ENCODE peak calls at places on chromosomes 11 and 22, in seven cellular contexts. N is suprapubic skin; A is GM23248; G is CD4-positive, CD25-positive, alpha-beta regulatory T cell; C is K562; B is heart left ventricle; E is effector memory CD4-positive, alpha-beta T cell. X is an unnamed sample. For H3K4me1 and H3K36me3, the result is how much of the 10 kb centered on the place peaks cover.

GRCh38 chr22:39151329-39151975 is 1.0 kb downstream of the CBX7 start:
- DNase-seq in B (no peak), A (peak), G (peak), N (no peak), E (no peak), C (no peak), X (no peak)

GRCh38 chr11:46050065-46050464 is 71.2 kb downstream of the PHF21A start:
- DNase-seq in B (no peak), E (no peak), A (peak), N (no peak), C (no peak), G (no peak), X (peak)

GRCh38 chr11:75333807-75334140 is 17.7 kb downstream of the ARRB1 start:
- DNase-seq in B (no peak), A (no peak), E (no peak), C (no peak), N (no peak), G (no peak), X (no peak)

GRCh38 chr11:33652930-33653329 is 47.7 kb downstream of the C11orf91 start:
- DNase-seq in G (no peak), C (no peak), N (no peak), E (no peak), A (no peak), B (no peak), X (no peak)

GRCh38 chr22:47556473-47556872 is 794.0 kb downstream of the TBC1D22A start:
- DNase-seq in C (no peak), B (no peak), A (no peak), E (no peak), G (no peak), N (no peak), X (no peak)

GRCh38 chr11:3916962-3917361 is 61.5 kb downstream of the STIM1 start:
- DNase-seq in A (no peak), N (no peak), E (no peak), C (no peak), G (no peak), B (no peak), X (no peak)

GRCh38 chr22:38718414-38718813 is 12.7 kb downstream of the GTPBP1 start:
- DNase-seq in E (no peak), G (no peak), C (no peak), A (peak), N (peak), B (no peak), X (no peak)

GRCh38 chr11:117834068-117834810 is 9.7 kb upstream of the FXYD2 start:
- DNase-seq in G (no peak), A (no peak), N (no peak), C (no peak), E (no peak), B (peak), X (peak)

GRCh38 chr11:69172674-69173073 is 16.9 kb downstream of the SMIM38 start:
- DNase-seq in N (no peak), B (no peak), A (peak), C (no peak), G (no peak), E (no peak), X (no peak)

DNA sequence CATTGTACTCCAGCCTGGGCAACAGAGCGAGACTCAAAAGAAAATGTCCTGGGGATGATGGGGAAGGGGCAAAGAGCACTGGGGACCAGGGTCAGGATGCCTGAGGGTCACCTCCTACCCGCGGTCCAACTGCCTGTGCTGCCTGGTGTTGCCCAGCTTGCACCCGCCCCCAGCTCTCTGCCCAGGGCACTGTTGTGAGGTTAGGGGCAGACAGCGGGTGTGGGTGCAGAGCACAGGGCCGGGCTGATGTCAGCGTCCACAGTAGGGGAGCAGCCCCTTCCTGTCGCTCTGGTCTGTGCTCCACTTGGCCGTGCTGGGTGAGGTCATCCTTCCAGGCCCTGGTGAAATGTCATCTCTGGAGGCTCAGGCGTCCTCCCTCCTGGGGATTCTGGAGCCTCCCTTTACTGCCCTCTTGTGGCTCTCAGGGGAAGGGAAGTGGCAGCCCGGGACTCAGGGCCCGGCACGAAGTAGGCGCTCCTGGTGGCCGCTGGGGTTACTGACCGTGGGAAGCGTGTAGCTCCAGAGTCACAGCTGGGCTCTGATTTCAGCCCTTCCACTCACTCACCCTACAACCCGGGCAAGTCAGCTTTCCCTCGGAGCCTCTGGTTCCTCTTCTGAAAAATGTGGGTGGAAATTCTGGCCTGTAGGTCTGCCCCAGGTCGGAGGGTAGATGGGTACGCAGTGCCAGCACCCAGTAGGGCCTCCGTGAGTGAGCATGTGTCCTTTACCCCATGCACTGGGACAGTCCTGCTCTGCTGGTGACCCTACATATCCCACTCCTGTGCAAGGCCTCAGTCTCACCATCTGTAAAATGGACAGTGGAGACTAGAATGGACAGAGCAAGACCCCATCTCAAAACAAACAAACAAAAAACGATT is 17.3 kb upstream of the PRR5 start:
- DNase-seq in B (peak), E (peak), G (peak), C (peak), A (peak), N (peak), X (peak)
- H3K4me1 ChIP-seq in B (under half), E (under half), G (half or more), C (under half), A (under half), N (under half), X (under half)

GRCh38 chr11:122882189-122882808 is at the start of gene JHY:
- DNase-seq in E (no peak), C (no peak), B (no peak), G (no peak), N (peak), A (no peak), X (no peak)
- H3K27ac ChIP-seq in E (peak), C (no peak), B (peak), G (peak), N (peak), A (peak), X (peak)

DNA sequence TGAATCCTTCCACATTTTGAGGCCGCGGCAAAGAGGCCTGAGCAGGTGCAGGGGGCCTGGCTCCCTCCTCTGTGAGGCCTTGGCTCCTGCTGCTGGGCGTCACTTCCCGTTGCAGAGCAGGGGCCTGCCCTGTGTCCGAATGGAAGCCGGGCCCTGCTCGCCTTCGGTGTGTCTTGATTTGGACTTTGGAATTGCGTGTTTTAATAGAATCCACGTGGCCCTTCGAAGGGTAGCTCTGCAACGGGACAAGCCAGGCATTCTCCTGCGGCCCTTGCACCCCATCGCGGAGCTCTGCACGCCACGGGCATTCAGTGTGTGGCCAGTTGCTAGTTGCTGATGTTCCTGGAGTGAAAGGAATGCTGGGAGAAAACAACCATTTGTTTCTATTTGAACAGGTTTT is 25.8 kb downstream of the SAMM50 start:
- DNase-seq in C (no peak), E (no peak), A (no peak), B (no peak), G (no peak), N (no peak), X (no peak)
- H3K36me3 ChIP-seq in C (half or more), E (half or more), A (under half), B (half or more), G (half or more), N (half or more), X (under half)

DNA sequence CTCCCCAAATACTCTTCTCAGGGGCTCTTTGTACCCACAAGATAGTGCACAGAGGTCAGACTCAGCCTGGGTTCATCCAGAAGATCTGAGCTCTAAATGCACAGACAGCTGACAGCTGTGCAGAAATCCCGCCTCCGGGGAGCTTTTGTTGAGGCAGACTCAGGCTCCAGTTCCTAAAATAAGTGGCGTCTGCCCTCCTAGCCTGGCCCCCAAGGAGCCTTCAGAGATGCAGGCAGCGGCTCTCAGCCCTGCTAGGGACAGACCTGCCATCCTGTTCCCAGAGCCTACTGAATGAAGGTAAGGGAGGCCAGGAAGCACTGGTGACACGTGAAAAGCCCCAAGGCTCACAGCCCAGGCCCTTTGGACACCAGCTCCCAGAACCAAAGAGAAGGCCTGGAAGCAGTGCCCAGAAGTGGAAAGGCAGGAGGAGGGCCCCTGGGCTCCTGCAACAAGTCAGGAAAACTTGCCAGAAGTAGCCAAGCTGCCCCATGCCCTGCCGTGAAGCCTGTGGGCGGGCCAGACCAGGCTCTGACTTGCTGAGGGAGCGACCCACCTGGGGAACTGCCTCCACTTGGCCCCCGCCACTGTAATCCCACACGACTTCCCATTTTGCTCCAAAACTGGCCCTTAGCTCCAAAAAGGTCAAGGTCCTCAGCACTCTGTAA is 51.1 kb upstream of the ARFGAP3 start:
- DNase-seq in A (no peak), E (no peak), B (peak), N (no peak), G (no peak), C (no peak), X (no peak)
- H3K4me1 ChIP-seq in A (under half), E (under half), B (half or more), N (half or more), G (under half), C (under half), X (under half)